ENCODE peak calls at places on chromosomes 12 and 14, in five cellular contexts. X, K, J, Y and H are unnamed samples.

GRCh38 chr12:104220931-104221330 is 5.4 kb downstream of the TXNRD1 start:
- DNase-seq in J (no peak), X (no peak), Y (no peak), K (no peak), H (no peak)

GRCh38 chr12:58148405-58148804 is 207.0 kb downstream of the ATP23 start:
- DNase-seq in X (no peak), K (no peak), J (peak), Y (no peak), H (no peak)

GRCh38 chr14:69316449-69317391 is 56.8 kb downstream of the GALNT16 start:
- DNase-seq in Y (no peak), K (no peak), J (peak), X (no peak), H (no peak)

GRCh38 chr12:4472045-4472444 is 26.4 kb upstream of the FGF6 start:
- DNase-seq in Y (no peak), J (no peak), K (no peak), X (no peak), H (no peak)

GRCh38 chr14:104431929-104432541 is 147.5 kb upstream of the C14orf180 start:
- DNase-seq in X (no peak), J (no peak), K (no peak), Y (no peak), H (no peak)

GRCh38 chr14:93975791-93976476 is 436 bp downstream of the ASB2 start:
- DNase-seq in K (no peak), X (no peak), J (no peak), Y (no peak), H (peak)

GRCh38 chr14:26851793-26852192 is 254.0 kb upstream of the NOVA1 start:
- DNase-seq in Y (no peak), X (no peak), K (no peak), J (no peak), H (no peak)

GRCh38 chr12:34033628-34034296 is 11.5 kb downstream of the ALG10 start:
- DNase-seq in J (no peak), K (no peak), X (no peak), Y (no peak), H (no peak)

GRCh38 chr12:66189476-66189823 is 436 bp downstream of the IRAK3 start:
- DNase-seq in Y (no peak), J (no peak), X (no peak), K (no peak), H (no peak)

GRCh38 chr14:77489051-77489450 is 9.6 kb downstream of the ISM2 start:
- DNase-seq in Y (no peak), X (no peak), K (no peak), J (no peak), H (no peak)

GRCh38 chr14:89249296-89249565 is 167.8 kb downstream of the FOXN3 start:
- DNase-seq in J (no peak), K (no peak), Y (no peak), X (no peak), H (no peak)

GRCh38 chr14:60106341-60106740 is 14.6 kb downstream of the PCNX4 start:
- DNase-seq in X (no peak), J (no peak), K (no peak), Y (no peak), H (no peak)

GRCh38 chr12:132362966-132363660 is 33.7 kb upstream of the GALNT9 start:
- DNase-seq in Y (no peak), X (no peak), K (no peak), J (no peak), H (no peak)